ENCODE peak calls at places on chromosomes 16 and 17, in eight cellular contexts. One of them, this sample, is unnamed.

GRCh38 chr16:30876867-30877266 is 17.0 kb downstream of the BCL7C start:
- DNase-seq in endodermal cell: peak; percentile 70
- DNase-seq in tibial artery: no peak
- DNase-seq in PC-3: no peak
- DNase-seq in small intestine: peak; percentile 51
- DNase-seq in effector memory CD4-positive, alpha-beta T cell: no peak
- DNase-seq in thyroid gland: no peak
- DNase-seq in HAP-1: no peak
- DNase-seq in this sample: no peak

GRCh38 chr16:69179255-69180010 is 7.5 kb upstream of the SNTB2 start:
- DNase-seq in endodermal cell: no peak
- DNase-seq in effector memory CD4-positive, alpha-beta T cell: no peak
- DNase-seq in thyroid gland: peak; percentile 91
- DNase-seq in small intestine: peak; percentile 70
- DNase-seq in PC-3: peak; percentile 88
- DNase-seq in tibial artery: peak; percentile 82
- DNase-seq in HAP-1: no peak
- DNase-seq in this sample: peak; percentile 87

GRCh38 chr17:80824549-80825470 is 166.8 kb upstream of the CHMP6 start:
- DNase-seq in endodermal cell: no peak
- DNase-seq in tibial artery: no peak
- DNase-seq in HAP-1: no peak
- DNase-seq in PC-3: no peak
- DNase-seq in thyroid gland: no peak
- DNase-seq in effector memory CD4-positive, alpha-beta T cell: no peak
- DNase-seq in small intestine: no peak
- DNase-seq in this sample: no peak

GRCh38 chr17:79196913-79197312 is 122.3 kb downstream of the ENGASE start:
- DNase-seq in PC-3: no peak
- DNase-seq in thyroid gland: no peak
- DNase-seq in tibial artery: no peak
- DNase-seq in effector memory CD4-positive, alpha-beta T cell: no peak
- DNase-seq in small intestine: no peak
- DNase-seq in HAP-1: no peak
- DNase-seq in endodermal cell: no peak
- DNase-seq in this sample: no peak

GRCh38 chr17:78142113-78142861 is 3.9 kb upstream of the C17orf99 start:
- DNase-seq in HAP-1: no peak
- DNase-seq in endodermal cell: peak; percentile 80
- DNase-seq in thyroid gland: peak; percentile 92
- DNase-seq in effector memory CD4-positive, alpha-beta T cell: no peak
- DNase-seq in PC-3: peak; percentile 100
- DNase-seq in small intestine: peak; percentile 91
- DNase-seq in tibial artery: no peak
- DNase-seq in this sample: peak; percentile 79

GRCh38 chr17:47286198-47286914 is 32.7 kb downstream of the ITGB3 start:
- DNase-seq in small intestine: no peak
- DNase-seq in tibial artery: no peak
- DNase-seq in effector memory CD4-positive, alpha-beta T cell: no peak
- DNase-seq in HAP-1: no peak
- DNase-seq in thyroid gland: no peak
- DNase-seq in endodermal cell: no peak
- DNase-seq in PC-3: no peak
- DNase-seq in this sample: no peak

GRCh38 chr17:75524971-75525805 is at the start of gene LLGL2:
- DNase-seq in effector memory CD4-positive, alpha-beta T cell: peak; percentile 80
- DNase-seq in tibial artery: peak; percentile 60
- DNase-seq in thyroid gland: peak; percentile 91
- DNase-seq in PC-3: peak; percentile 98
- DNase-seq in endodermal cell: peak; percentile 97
- DNase-seq in small intestine: peak; percentile 94
- DNase-seq in HAP-1: peak; percentile 86
- DNase-seq in this sample: peak; percentile 93

GRCh38 chr17:21286771-21287702 is 2.5 kb downstream of the MAP2K3 start:
- DNase-seq in endodermal cell: no peak
- DNase-seq in HAP-1: no peak
- DNase-seq in effector memory CD4-positive, alpha-beta T cell: no peak
- DNase-seq in PC-3: peak; percentile 78
- DNase-seq in small intestine: peak; percentile 95
- DNase-seq in tibial artery: no peak
- DNase-seq in thyroid gland: peak; percentile 55
- DNase-seq in this sample: peak; percentile 88

GRCh38 chr16:46853713-46854443 is 22.9 kb upstream of the C16orf87 start:
- DNase-seq in thyroid gland: peak; percentile 84
- DNase-seq in PC-3: peak; percentile 66
- DNase-seq in small intestine: peak; percentile 79
- DNase-seq in effector memory CD4-positive, alpha-beta T cell: peak; percentile 37
- DNase-seq in HAP-1: peak; percentile 63
- DNase-seq in endodermal cell: peak; percentile 96
- DNase-seq in tibial artery: peak; percentile 51
- DNase-seq in this sample: peak; percentile 87

GRCh38 chr16:369866-370436 is 387 bp downstream of the MRPL28 start:
- DNase-seq in PC-3: peak; percentile 9
- DNase-seq in endodermal cell: peak; percentile 76
- DNase-seq in tibial artery: no peak
- DNase-seq in small intestine: no peak
- DNase-seq in thyroid gland: no peak
- DNase-seq in HAP-1: no peak
- DNase-seq in effector memory CD4-positive, alpha-beta T cell: no peak
- DNase-seq in this sample: peak; percentile 44

GRCh38 chr17:82871056-82871775 is 31.4 kb upstream of the ZNF750 start:
- DNase-seq in thyroid gland: peak; percentile 51
- DNase-seq in small intestine: no peak
- DNase-seq in HAP-1: no peak
- DNase-seq in tibial artery: no peak
- DNase-seq in endodermal cell: no peak
- DNase-seq in PC-3: no peak
- DNase-seq in effector memory CD4-positive, alpha-beta T cell: no peak
- DNase-seq in this sample: no peak

GRCh38 chr16:75550211-75550662 is 5.8 kb downstream of the TMEM231 start:
- DNase-seq in small intestine: peak; percentile 90
- DNase-seq in endodermal cell: peak; percentile 89
- DNase-seq in effector memory CD4-positive, alpha-beta T cell: no peak
- DNase-seq in tibial artery: peak; percentile 50
- DNase-seq in thyroid gland: no peak
- DNase-seq in HAP-1: no peak
- DNase-seq in PC-3: peak; percentile 33
- DNase-seq in this sample: peak; percentile 31

GRCh38 chr17:39270923-39271322 is 45.2 kb upstream of the STAC2 start:
- DNase-seq in endodermal cell: peak; percentile 63
- DNase-seq in HAP-1: peak; percentile 70
- DNase-seq in tibial artery: no peak
- DNase-seq in thyroid gland: no peak
- DNase-seq in small intestine: no peak
- DNase-seq in PC-3: peak; percentile 22
- DNase-seq in effector memory CD4-positive, alpha-beta T cell: no peak
- DNase-seq in this sample: no peak

GRCh38 chr17:933168-934083 is 46.1 kb downstream of the NXN start:
- DNase-seq in HAP-1: no peak
- DNase-seq in thyroid gland: peak; percentile 58
- DNase-seq in endodermal cell: peak; percentile 94
- DNase-seq in effector memory CD4-positive, alpha-beta T cell: no peak
- DNase-seq in tibial artery: no peak
- DNase-seq in small intestine: no peak
- DNase-seq in PC-3: peak; percentile 73
- DNase-seq in this sample: peak; percentile 46

GRCh38 chr16:11025120-11025531 is 80.8 kb downstream of the CLEC16A start:
- DNase-seq in tibial artery: no peak
- DNase-seq in PC-3: no peak
- DNase-seq in HAP-1: no peak
- DNase-seq in thyroid gland: no peak
- DNase-seq in endodermal cell: no peak
- DNase-seq in effector memory CD4-positive, alpha-beta T cell: no peak
- DNase-seq in small intestine: no peak
- DNase-seq in this sample: no peak

GRCh38 chr16:56589141-56590039 is at the start of gene MT3:
- DNase-seq in HAP-1: no peak
- DNase-seq in tibial artery: no peak
- DNase-seq in effector memory CD4-positive, alpha-beta T cell: no peak
- DNase-seq in PC-3: peak; percentile 19
- DNase-seq in endodermal cell: peak; percentile 81
- DNase-seq in small intestine: no peak
- DNase-seq in thyroid gland: peak; percentile 9
- DNase-seq in this sample: no peak

GRCh38 chr16:62036807-62037135 is 533 bp upstream of the CDH8 start:
- DNase-seq in endodermal cell: peak; percentile 82
- DNase-seq in effector memory CD4-positive, alpha-beta T cell: no peak
- DNase-seq in thyroid gland: no peak
- DNase-seq in HAP-1: no peak
- DNase-seq in PC-3: no peak
- DNase-seq in tibial artery: no peak
- DNase-seq in small intestine: no peak
- DNase-seq in this sample: no peak
- H3K4me3 ChIP-seq in endodermal cell: peak overlapping the region; percentile 90
- H3K4me3 ChIP-seq in effector memory CD4-positive, alpha-beta T cell: no peak overlapping the region
- H3K4me3 ChIP-seq in thyroid gland: no peak overlapping the region
- H3K4me3 ChIP-seq in HAP-1: no peak overlapping the region
- H3K4me3 ChIP-seq in PC-3: no peak overlapping the region
- H3K4me3 ChIP-seq in tibial artery: no peak overlapping the region
- H3K4me3 ChIP-seq in small intestine: no peak overlapping the region
- H3K4me3 ChIP-seq in this sample: no peak overlapping the region

GRCh38 chr16:85901760-85902365 is 2.9 kb downstream of the IRF8 start:
- DNase-seq in tibial artery: no peak
- DNase-seq in small intestine: peak; percentile 65
- DNase-seq in HAP-1: no peak
- DNase-seq in PC-3: no peak
- DNase-seq in endodermal cell: no peak
- DNase-seq in thyroid gland: no peak
- DNase-seq in effector memory CD4-positive, alpha-beta T cell: no peak
- DNase-seq in this sample: no peak

GRCh38 chr16:85900031-85900792 is 1.2 kb downstream of the IRF8 start:
- DNase-seq in PC-3: no peak
- DNase-seq in small intestine: peak; percentile 95
- DNase-seq in thyroid gland: no peak
- DNase-seq in effector memory CD4-positive, alpha-beta T cell: no peak
- DNase-seq in HAP-1: no peak
- DNase-seq in tibial artery: no peak
- DNase-seq in endodermal cell: no peak
- DNase-seq in this sample: peak; percentile 67

GRCh38 chr16:85902366-85903155 is 3.6 kb downstream of the IRF8 start:
- DNase-seq in tibial artery: no peak
- DNase-seq in effector memory CD4-positive, alpha-beta T cell: peak; percentile 17
- DNase-seq in HAP-1: no peak
- DNase-seq in small intestine: peak; percentile 44
- DNase-seq in endodermal cell: peak; percentile 75
- DNase-seq in thyroid gland: no peak
- DNase-seq in PC-3: no peak
- DNase-seq in this sample: peak; percentile 39

GRCh38 chr16:85899444-85899843 is 482 bp downstream of the IRF8 start:
- DNase-seq in thyroid gland: no peak
- DNase-seq in PC-3: no peak
- DNase-seq in HAP-1: no peak
- DNase-seq in effector memory CD4-positive, alpha-beta T cell: no peak
- DNase-seq in small intestine: no peak
- DNase-seq in tibial artery: no peak
- DNase-seq in endodermal cell: no peak
- DNase-seq in this sample: peak; percentile 13

DNA sequence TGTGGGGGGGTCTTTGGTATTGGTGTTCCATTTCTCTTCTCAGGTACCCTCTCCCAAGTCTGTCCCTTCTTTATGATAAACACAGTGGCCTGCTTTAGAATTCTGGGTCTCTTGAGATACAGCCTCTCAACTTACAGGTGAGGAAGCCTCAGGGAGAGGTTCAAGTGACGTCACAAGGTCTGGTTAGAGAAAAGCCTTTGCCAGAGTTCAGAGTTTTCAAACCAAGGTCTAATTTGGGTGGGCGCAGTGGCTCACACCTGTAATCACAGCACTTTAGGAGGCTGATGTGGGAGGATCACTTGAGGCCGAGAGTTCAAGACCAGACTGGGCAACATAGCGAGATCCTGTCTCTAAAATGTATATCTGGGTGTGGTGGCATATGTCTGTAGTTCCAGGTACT is 2.1 kb downstream of the IRF8 start:
- DNase-seq in tibial artery: no peak
- DNase-seq in PC-3: no peak
- DNase-seq in small intestine: no peak
- DNase-seq in effector memory CD4-positive, alpha-beta T cell: no peak
- DNase-seq in thyroid gland: no peak
- DNase-seq in HAP-1: no peak
- DNase-seq in endodermal cell: no peak
- DNase-seq in this sample: no peak
- H3K27me3 ChIP-seq in tibial artery: no peaks in the 10 kb centered on the region
- H3K27me3 ChIP-seq in PC-3: peaks cover 93% of the 10 kb centered on the region
- H3K27me3 ChIP-seq in small intestine: no peaks in the 10 kb centered on the region
- H3K27me3 ChIP-seq in effector memory CD4-positive, alpha-beta T cell: peaks cover 22% of the 10 kb centered on the region
- H3K27me3 ChIP-seq in thyroid gland: no peaks in the 10 kb centered on the region
- H3K27me3 ChIP-seq in HAP-1: peaks cover 14% of the 10 kb centered on the region
- H3K27me3 ChIP-seq in endodermal cell: peaks cover 80% of the 10 kb centered on the region
- H3K27me3 ChIP-seq in this sample: peaks cover 37% of the 10 kb centered on the region

GRCh38 chr16:66921758-66922450 is 3.2 kb upstream of the CDH16 start:
- DNase-seq in endodermal cell: no peak
- DNase-seq in thyroid gland: no peak
- DNase-seq in PC-3: no peak
- DNase-seq in small intestine: no peak
- DNase-seq in effector memory CD4-positive, alpha-beta T cell: no peak
- DNase-seq in tibial artery: no peak
- DNase-seq in HAP-1: no peak
- DNase-seq in this sample: no peak
- H3K4me1 ChIP-seq in endodermal cell: no peaks in the 10 kb centered on the region
- H3K4me1 ChIP-seq in thyroid gland: peaks cover 91% of the 10 kb centered on the region
- H3K4me1 ChIP-seq in PC-3: no peaks in the 10 kb centered on the region
- H3K4me1 ChIP-seq in small intestine: peaks cover 4% of the 10 kb centered on the region
- H3K4me1 ChIP-seq in effector memory CD4-positive, alpha-beta T cell: peaks cover 6% of the 10 kb centered on the region
- H3K4me1 ChIP-seq in tibial artery: peaks cover 40% of the 10 kb centered on the region
- H3K4me1 ChIP-seq in HAP-1: no peaks in the 10 kb centered on the region
- H3K4me1 ChIP-seq in this sample: peaks cover 19% of the 10 kb centered on the region

DNA sequence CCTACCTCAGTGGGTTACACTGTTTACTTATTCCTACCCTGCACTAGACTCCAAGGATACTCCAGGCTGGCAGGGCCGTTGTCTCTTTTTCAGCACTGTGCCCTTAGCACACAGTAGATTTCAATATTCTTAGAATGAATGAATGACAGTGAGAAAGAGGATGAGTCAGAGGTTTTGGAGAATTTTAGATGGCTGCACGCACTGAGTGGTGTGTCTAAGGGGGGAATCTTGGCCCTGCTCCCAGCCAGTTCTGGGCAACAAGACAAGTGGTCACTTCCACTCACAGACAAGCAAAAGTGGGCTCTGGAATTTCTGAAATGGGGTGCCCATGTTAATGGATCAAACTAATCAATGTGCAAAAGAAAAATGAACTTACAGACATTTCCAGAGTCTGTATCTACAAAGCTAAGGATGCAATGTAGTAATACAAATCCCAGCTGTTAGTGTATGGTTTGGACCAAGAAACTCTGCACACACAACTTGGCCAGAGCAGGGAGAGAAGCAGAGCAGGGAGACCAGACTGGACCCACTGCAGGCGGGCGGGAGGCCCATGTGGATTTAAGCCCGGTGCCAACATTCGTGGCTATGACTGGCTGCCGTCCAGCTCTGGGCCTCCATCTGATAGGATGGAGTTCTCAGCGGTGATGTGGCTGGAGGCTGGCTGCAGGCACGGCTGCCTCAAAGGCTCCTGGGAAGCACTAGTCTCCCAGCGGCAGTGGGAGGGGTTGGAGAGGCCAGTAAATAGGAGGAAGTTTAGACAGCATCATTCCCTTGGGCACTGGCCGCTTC is 95.6 kb upstream of the CDYL2 start:
- DNase-seq in HAP-1: no peak
- DNase-seq in effector memory CD4-positive, alpha-beta T cell: no peak
- DNase-seq in tibial artery: peak; percentile 89
- DNase-seq in endodermal cell: peak; percentile 20
- DNase-seq in small intestine: peak; percentile 79
- DNase-seq in PC-3: peak; percentile 76
- DNase-seq in thyroid gland: peak; percentile 71
- DNase-seq in this sample: peak; percentile 96
- H3K4me3 ChIP-seq in HAP-1: no peak overlapping the region
- H3K4me3 ChIP-seq in effector memory CD4-positive, alpha-beta T cell: no peak overlapping the region
- H3K4me3 ChIP-seq in tibial artery: peak overlapping the region; percentile 38
- H3K4me3 ChIP-seq in endodermal cell: no peak overlapping the region
- H3K4me3 ChIP-seq in small intestine: no peak overlapping the region
- H3K4me3 ChIP-seq in PC-3: no peak overlapping the region
- H3K4me3 ChIP-seq in thyroid gland: no peak overlapping the region
- H3K4me3 ChIP-seq in this sample: no peak overlapping the region

This sample was measured in stomach.